ENCODE peak calls at places on chromosomes 11 and 22, in four cellular contexts. K is GM23248, T is hepatocyte, I is MM.1S. G is an unnamed sample.

GRCh38 chr11:2891291-2891690 is 5.7 kb upstream of the CDKN1C start:
- DNase-seq in K (no peak), T (no peak), I (no peak), G (peak; percentile 26)

GRCh38 chr11:57903441-57904123 is 120.1 kb upstream of the OR9Q1 start:
- DNase-seq in K (peak; percentile 40), T (peak; percentile 64), I (no peak), G (peak; percentile 10)

GRCh38 chr22:39283312-39284141 is 35.9 kb downstream of the RPL3 start:
- DNase-seq in K (no peak), T (peak; percentile 54), I (no peak), G (peak; percentile 76)

GRCh38 chr11:3631331-3631730 is 10.5 kb downstream of the ART5 start:
- DNase-seq in K (peak; percentile 49), T (no peak), I (no peak), G (no peak)

GRCh38 chr11:44032304-44033085 is 15.3 kb upstream of the ACCSL start:
- DNase-seq in K (peak; percentile 76), T (no peak), I (no peak), G (peak; percentile 38)

GRCh38 chr11:70735976-70736375 is 337.6 kb downstream of the CTTN start:
- DNase-seq in K (no peak), T (no peak), I (no peak), G (no peak)

GRCh38 chr11:122703541-122704272 is 48.2 kb downstream of the UBASH3B start:
- DNase-seq in K (no peak), T (no peak), I (no peak), G (no peak)

GRCh38 chr11:59145534-59145933 is 2.9 kb downstream of the FAM111A start:
- DNase-seq in K (peak; percentile 92), T (no peak), I (no peak), G (peak; percentile 81)

GRCh38 chr11:128180446-128181089 is 406.8 kb downstream of the ETS1 start:
- DNase-seq in K (peak; percentile 93), T (no peak), I (no peak), G (peak; percentile 95)

GRCh38 chr22:40628354-40629042 is 8.0 kb downstream of the MRTFA start:
- DNase-seq in K (peak; percentile 79), T (no peak), I (no peak), G (peak; percentile 52)

GRCh38 chr11:116224154-116224888 is 548.5 kb downstream of the BUD13 start:
- DNase-seq in K (peak; percentile 55), T (peak; percentile 64), I (peak; percentile 42), G (peak; percentile 41)

GRCh38 chr11:13216019-13217006 is 61.3 kb upstream of the BMAL1 start:
- DNase-seq in K (peak; percentile 99), T (peak; percentile 44), I (no peak), G (peak; percentile 99)

GRCh38 chr22:28937206-28938025 is 54.0 kb downstream of the ZNRF3 start:
- DNase-seq in K (no peak), T (no peak), I (no peak), G (no peak)

GRCh38 chr22:22196833-22197477 is 47.6 kb upstream of the VPREB1 start:
- DNase-seq in K (no peak), T (no peak), I (no peak), G (no peak)

GRCh38 chr11:2748061-2748813 is 48.4 kb upstream of the KCNQ1OT1 start:
- DNase-seq in K (no peak), T (no peak), I (no peak), G (no peak)

GRCh38 chr11:126914941-126915340 is 85.6 kb downstream of the KIRREL3 start:
- DNase-seq in K (peak; percentile 60), T (no peak), I (no peak), G (peak; percentile 3)

GRCh38 chr11:62108017-62108750 is 15.6 kb upstream of the INCENP start:
- DNase-seq in K (peak; percentile 76), T (peak; percentile 86), I (peak; percentile 65), G (peak; percentile 78)

GRCh38 chr11:96576383-96576782 is 186.6 kb downstream of the JRKL start:
- DNase-seq in K (no peak), T (no peak), I (no peak), G (no peak)

GRCh38 chr11:60357771-60358170 is 20.6 kb upstream of the MS4A7 start:
- DNase-seq in K (no peak), T (no peak), I (no peak), G (no peak)

GRCh38 chr22:36110306-36110791 is 50.2 kb downstream of the APOL3 start:
- DNase-seq in K (no peak), T (peak; percentile 13), I (no peak), G (no peak)

GRCh38 chr11:66080055-66080817 is 10.2 kb downstream of the PACS1 start:
- DNase-seq in K (peak; percentile 95), T (peak; percentile 71), I (no peak), G (peak; percentile 81)

GRCh38 chr22:50086526-50086925 is 1.3 kb upstream of the MLC1 start:
- DNase-seq in K (peak; percentile 43), T (no peak), I (no peak), G (peak; percentile 87)

GRCh38 chr11:110160016-110160415 is 66.8 kb downstream of the ZC3H12C start:
- DNase-seq in K (peak; percentile 57), T (no peak), I (no peak), G (peak; percentile 41)

GRCh38 chr11:68010058-68011041 is at the start of gene ALDH3B1:
- DNase-seq in K (peak; percentile 95), T (peak; percentile 87), I (peak; percentile 66), G (peak; percentile 74)

GRCh38 chr22:35838849-35839646 is 121.4 kb downstream of the APOL5 start:
- DNase-seq in K (peak; percentile 91), T (peak; percentile 71), I (no peak), G (peak; percentile 87)

GRCh38 chr22:31345331-31346254 is 553 bp downstream of the PATZ1 start:
- DNase-seq in K (peak; percentile 93), T (peak; percentile 96), I (peak; percentile 90), G (peak; percentile 82)

GRCh38 chr22:44371741-44372525 is 59.2 kb upstream of the SHISAL1 start:
- DNase-seq in K (no peak), T (no peak), I (no peak), G (no peak)

GRCh38 chr11:117807482-117808272 is 10.7 kb upstream of the DSCAML1 start:
- DNase-seq in K (peak; percentile 67), T (peak; percentile 89), I (peak; percentile 57), G (peak; percentile 36)

GRCh38 chr22:42895541-42895981 is 38.5 kb upstream of the ARFGAP3 start:
- DNase-seq in K (no peak), T (no peak), I (no peak), G (no peak)

GRCh38 chr22:32776800-32777199 is 24.7 kb upstream of the TIMP3 start:
- DNase-seq in K (no peak), T (no peak), I (peak; percentile 72), G (no peak)

GRCh38 chr22:40026641-40027040 is 31.9 kb downstream of the FAM83F start:
- DNase-seq in K (no peak), T (no peak), I (no peak), G (no peak)

GRCh38 chr11:46247664-46248063 is 29.8 kb upstream of the CREB3L1 start:
- DNase-seq in K (peak; percentile 24), T (peak; percentile 78), I (peak; percentile 33), G (peak; percentile 48)

GRCh38 chr22:24363243-24363642 is 64.2 kb upstream of the ADORA2A start:
- DNase-seq in K (no peak), T (no peak), I (no peak), G (no peak)
- TF ChIP-seq EZH2 in K (no peak), T (no peak), I (no peak), G (no peak)

DNA sequence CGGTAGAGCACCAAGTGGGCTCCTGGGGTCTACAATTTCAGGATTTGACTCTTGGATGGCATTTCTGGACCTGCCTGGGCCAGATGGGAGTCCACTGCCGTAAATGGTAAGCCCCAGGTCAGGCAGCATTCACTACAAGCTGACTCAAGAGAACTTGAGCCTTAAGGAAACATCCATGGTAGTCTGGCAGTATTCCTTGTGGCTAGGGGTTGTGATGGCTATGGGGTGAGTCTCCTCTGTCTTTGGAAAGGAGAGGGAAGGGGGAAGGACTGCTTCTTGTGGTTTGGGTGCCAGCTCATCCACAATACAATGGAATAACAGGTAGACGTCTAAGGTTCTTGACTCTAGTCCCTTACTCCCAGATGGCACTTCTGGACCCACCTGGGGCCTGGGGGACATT is 32.3 kb upstream of the POU2AF2 start:
- DNase-seq in K (no peak), T (no peak), I (no peak), G (peak; percentile 59)
- TF ChIP-seq EZH2 in K (no peak), T (no peak), I (no peak), G (no peak)

GRCh38 chr22:27615408-27615807 is 186.1 kb downstream of the MN1 start:
- DNase-seq in K (no peak), T (no peak), I (no peak), G (no peak)

GRCh38 chr22:27612075-27612474 is 189.5 kb downstream of the MN1 start:
- DNase-seq in K (no peak), T (no peak), I (no peak), G (no peak)

GRCh38 chr22:27616033-27616432 is 185.5 kb downstream of the MN1 start:
- DNase-seq in K (no peak), T (no peak), I (no peak), G (no peak)

GRCh38 chr22:27613099-27614089 is 188.2 kb downstream of the MN1 start:
- DNase-seq in K (peak; percentile 13), T (no peak), I (no peak), G (no peak)

GRCh38 chr22:27614291-27615007 is 187.1 kb downstream of the MN1 start:
- DNase-seq in K (peak; percentile 22), T (no peak), I (no peak), G (no peak)
- TF ChIP-seq EZH2 in K (no peak), T (no peak), I (no peak), G (peak; percentile 64)

DNA sequence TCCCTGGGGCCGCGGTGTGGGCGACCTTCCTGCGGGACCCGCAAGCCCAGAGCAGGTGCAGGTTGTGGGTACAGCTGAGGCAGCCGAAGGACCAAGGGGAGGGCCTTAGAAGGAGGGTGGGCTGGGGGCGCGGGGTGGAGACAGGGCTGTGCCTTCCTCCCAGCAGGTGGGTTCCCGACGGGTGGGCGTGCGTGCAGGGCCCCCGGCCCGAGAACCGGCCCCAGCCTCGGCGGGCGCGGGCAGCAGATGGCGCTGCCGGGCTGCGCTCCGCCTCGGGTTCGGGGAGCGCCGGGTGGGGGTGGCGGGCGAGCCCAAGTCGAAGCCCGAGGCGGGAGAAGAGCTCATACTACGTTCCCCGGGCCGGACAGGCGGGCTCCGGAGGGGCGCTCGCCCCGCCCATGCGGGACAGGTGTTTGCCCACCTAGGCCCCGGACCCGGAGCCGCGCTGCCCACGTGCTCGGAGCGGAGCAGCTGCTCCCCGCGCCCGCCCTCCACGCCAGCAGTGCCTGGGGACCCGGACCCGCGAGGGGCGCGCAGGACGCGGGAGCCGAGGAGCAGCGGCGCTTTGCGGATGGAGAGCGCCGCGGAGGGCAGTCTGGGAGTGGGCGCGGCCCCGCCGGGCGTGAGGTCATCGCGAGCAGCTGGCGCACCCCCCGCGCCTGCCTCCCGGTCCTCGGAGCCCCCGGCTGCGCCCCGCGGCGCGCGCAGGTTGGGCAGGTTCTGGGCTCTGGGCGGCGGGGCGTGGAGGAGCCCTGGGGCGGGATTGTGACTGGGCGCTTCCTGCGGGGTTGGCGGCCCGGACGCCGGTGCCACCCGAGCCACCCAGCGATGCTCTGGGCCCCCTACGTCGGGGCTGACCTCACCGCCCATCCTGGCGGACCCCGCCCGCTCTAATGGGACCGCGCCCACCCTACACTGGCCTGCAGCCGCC is 25.3 kb downstream of the DUSP8 start:
- DNase-seq in K (peak; percentile 72), T (peak; percentile 86), I (peak; percentile 33), G (peak; percentile 23)
- TF ChIP-seq EZH2 in K (peak; percentile 28), T (no peak), I (no peak), G (no peak)